ENCODE peak calls at places on chromosome 7, in five cellular contexts. One of them, this sample, is unnamed.

GRCh38 chr7:47227762-47228177 is 354.1 kb downstream of the TNS3 start:
- DNase-seq in astrocyte: peak; percentile 80
- DNase-seq in sigmoid colon: no peak
- DNase-seq in IMR-90: peak; percentile 79
- DNase-seq in right atrium auricular region: no peak
- DNase-seq in this sample: peak; percentile 83

GRCh38 chr7:155097338-155097737 is 27.2 kb downstream of the HTR5A start:
- DNase-seq in IMR-90: no peak
- DNase-seq in astrocyte: no peak
- DNase-seq in right atrium auricular region: no peak
- DNase-seq in sigmoid colon: no peak
- DNase-seq in this sample: no peak

GRCh38 chr7:85191383-85191782 is 4.5 kb upstream of the SEMA3D start:
- DNase-seq in sigmoid colon: no peak
- DNase-seq in IMR-90: peak; percentile 13
- DNase-seq in astrocyte: peak; percentile 21
- DNase-seq in right atrium auricular region: no peak
- DNase-seq in this sample: no peak

GRCh38 chr7:131183611-131184119 is 144.0 kb upstream of the MKLN1 start:
- DNase-seq in sigmoid colon: no peak
- DNase-seq in astrocyte: no peak
- DNase-seq in IMR-90: peak; percentile 15
- DNase-seq in right atrium auricular region: no peak
- DNase-seq in this sample: no peak

GRCh38 chr7:20432071-20432470 is 101.4 kb downstream of the ITGB8 start:
- DNase-seq in astrocyte: no peak
- DNase-seq in IMR-90: no peak
- DNase-seq in right atrium auricular region: no peak
- DNase-seq in sigmoid colon: no peak
- DNase-seq in this sample: no peak

GRCh38 chr7:17142831-17143541 is 155.5 kb upstream of the AHR start:
- DNase-seq in sigmoid colon: no peak
- DNase-seq in astrocyte: peak; percentile 3
- DNase-seq in right atrium auricular region: no peak
- DNase-seq in IMR-90: peak; percentile 33
- DNase-seq in this sample: no peak

GRCh38 chr7:44149571-44150465 is 8.7 kb upstream of the MYL7 start:
- DNase-seq in right atrium auricular region: no peak
- DNase-seq in astrocyte: no peak
- DNase-seq in sigmoid colon: peak; percentile 34
- DNase-seq in IMR-90: peak; percentile 30
- DNase-seq in this sample: no peak

GRCh38 chr7:76337147-76337546 is 21.6 kb downstream of the YWHAG start:
- DNase-seq in right atrium auricular region: no peak
- DNase-seq in IMR-90: no peak
- DNase-seq in astrocyte: no peak
- DNase-seq in sigmoid colon: no peak
- DNase-seq in this sample: no peak

GRCh38 chr7:100169147-100169850 is 882 bp upstream of the GAL3ST4 start:
- DNase-seq in astrocyte: no peak
- DNase-seq in sigmoid colon: no peak
- DNase-seq in IMR-90: no peak
- DNase-seq in right atrium auricular region: no peak
- DNase-seq in this sample: no peak

GRCh38 chr7:3859436-3859835 is 558.4 kb downstream of the SDK1 start:
- DNase-seq in sigmoid colon: no peak
- DNase-seq in right atrium auricular region: no peak
- DNase-seq in astrocyte: no peak
- DNase-seq in IMR-90: no peak
- DNase-seq in this sample: no peak

GRCh38 chr7:96694082-96694481 is 15.6 kb downstream of the SEM1 start:
- DNase-seq in right atrium auricular region: no peak
- DNase-seq in IMR-90: no peak
- DNase-seq in sigmoid colon: no peak
- DNase-seq in astrocyte: no peak
- DNase-seq in this sample: no peak

GRCh38 chr7:71601840-71602239 is 469.9 kb downstream of the GALNT17 start:
- DNase-seq in IMR-90: no peak
- DNase-seq in right atrium auricular region: no peak
- DNase-seq in astrocyte: no peak
- DNase-seq in sigmoid colon: no peak
- DNase-seq in this sample: no peak

GRCh38 chr7:50308301-50309129 is 4.0 kb downstream of the IKZF1 start:
- DNase-seq in sigmoid colon: peak; percentile 54
- DNase-seq in right atrium auricular region: no peak
- DNase-seq in IMR-90: no peak
- DNase-seq in astrocyte: no peak
- DNase-seq in this sample: no peak

GRCh38 chr7:93092757-93093370 is 24.9 kb downstream of the SAMD9 start:
- DNase-seq in IMR-90: peak; percentile 71
- DNase-seq in astrocyte: peak; percentile 33
- DNase-seq in sigmoid colon: no peak
- DNase-seq in right atrium auricular region: no peak
- DNase-seq in this sample: no peak

GRCh38 chr7:103532955-103533354 is 86.9 kb upstream of the SLC26A5 start:
- DNase-seq in sigmoid colon: no peak
- DNase-seq in IMR-90: no peak
- DNase-seq in right atrium auricular region: no peak
- DNase-seq in astrocyte: no peak
- DNase-seq in this sample: no peak

GRCh38 chr7:78435355-78435754 is 636.8 kb downstream of the PHTF2 start:
- DNase-seq in IMR-90: no peak
- DNase-seq in sigmoid colon: no peak
- DNase-seq in astrocyte: no peak
- DNase-seq in right atrium auricular region: no peak
- DNase-seq in this sample: no peak

GRCh38 chr7:100680589-100681271 is 7.2 kb downstream of the GNB2 start:
- DNase-seq in astrocyte: no peak
- DNase-seq in right atrium auricular region: no peak
- DNase-seq in sigmoid colon: peak; percentile 70
- DNase-seq in IMR-90: no peak
- DNase-seq in this sample: no peak

GRCh38 chr7:94656925-94657731 is 1.2 kb upstream of the SGCE start:
- DNase-seq in IMR-90: peak; percentile 40
- DNase-seq in right atrium auricular region: no peak
- DNase-seq in astrocyte: peak; percentile 26
- DNase-seq in sigmoid colon: no peak
- DNase-seq in this sample: no peak

GRCh38 chr7:51456471-51457060 is 140.0 kb upstream of the COBL start:
- DNase-seq in right atrium auricular region: no peak
- DNase-seq in astrocyte: no peak
- DNase-seq in IMR-90: no peak
- DNase-seq in sigmoid colon: no peak
- DNase-seq in this sample: no peak

GRCh38 chr7:139522830-139523198 is 671 bp upstream of the CLEC2L start:
- DNase-seq in astrocyte: no peak
- DNase-seq in sigmoid colon: no peak
- DNase-seq in IMR-90: no peak
- DNase-seq in right atrium auricular region: no peak
- DNase-seq in this sample: no peak

GRCh38 chr7:139525239-139525638 is 1.8 kb downstream of the CLEC2L start:
- DNase-seq in right atrium auricular region: no peak
- DNase-seq in IMR-90: no peak
- DNase-seq in astrocyte: no peak
- DNase-seq in sigmoid colon: no peak
- DNase-seq in this sample: no peak

GRCh38 chr7:139525750-139526149 is 2.3 kb downstream of the CLEC2L start:
- DNase-seq in sigmoid colon: no peak
- DNase-seq in astrocyte: no peak
- DNase-seq in IMR-90: no peak
- DNase-seq in right atrium auricular region: no peak
- DNase-seq in this sample: no peak

GRCh38 chr7:139523199-139523941 is at the start of gene CLEC2L:
- DNase-seq in astrocyte: no peak
- DNase-seq in IMR-90: no peak
- DNase-seq in right atrium auricular region: no peak
- DNase-seq in sigmoid colon: no peak
- DNase-seq in this sample: peak; percentile 30

DNA sequence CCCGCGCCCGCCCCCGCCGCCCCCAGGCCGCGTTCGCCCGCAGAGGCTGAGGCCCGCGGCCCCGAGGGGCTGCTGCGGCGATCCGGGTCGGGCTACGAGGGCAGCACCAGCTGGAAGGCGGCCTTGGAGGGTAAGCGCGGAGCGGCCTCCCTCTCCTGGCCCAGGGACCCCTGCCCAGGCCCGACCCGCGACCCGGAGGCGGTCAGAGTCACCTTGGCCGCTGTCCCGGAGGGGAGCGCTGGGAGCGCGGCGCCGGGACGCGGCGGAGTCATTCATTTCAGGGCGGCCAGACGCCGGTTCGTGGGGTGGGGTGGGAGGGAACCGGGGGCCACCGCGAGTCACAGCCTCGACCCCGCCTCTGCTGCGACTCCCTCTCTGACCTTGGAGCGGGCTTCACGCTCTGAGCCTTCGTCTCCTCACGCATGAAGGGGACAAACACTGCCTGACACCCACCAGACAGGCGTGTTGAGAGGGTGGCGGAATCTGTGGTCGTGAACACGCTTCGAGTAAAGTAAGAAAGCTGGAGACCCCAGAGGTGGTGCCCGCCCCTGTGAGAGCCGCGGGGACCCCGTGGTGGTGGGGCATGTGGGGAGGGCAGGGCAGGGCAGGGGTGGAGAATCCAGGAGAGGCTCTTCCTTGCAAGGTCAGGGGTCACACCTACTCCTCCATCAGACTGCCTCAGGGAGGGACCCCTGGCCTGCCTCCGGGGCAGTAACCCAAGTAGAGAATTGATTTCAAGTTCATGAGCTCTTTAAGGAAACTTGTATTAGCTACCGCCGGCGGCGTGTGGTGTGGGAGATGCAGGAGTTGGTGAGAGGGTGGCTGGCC is 717 bp downstream of the CLEC2L start:
- DNase-seq in astrocyte: no peak
- DNase-seq in sigmoid colon: no peak
- DNase-seq in right atrium auricular region: no peak
- DNase-seq in IMR-90: no peak
- DNase-seq in this sample: no peak
- H3K4me3 ChIP-seq in astrocyte: no peak overlapping the region
- H3K4me3 ChIP-seq in sigmoid colon: no peak overlapping the region
- H3K4me3 ChIP-seq in right atrium auricular region: peak overlapping the region; percentile 27
- H3K4me3 ChIP-seq in IMR-90: no peak overlapping the region
- H3K4me3 ChIP-seq in this sample: no peak overlapping the region

GRCh38 chr7:159061674-159062212 is 82.9 kb downstream of the VIPR2 start:
- DNase-seq in astrocyte: no peak
- DNase-seq in IMR-90: no peak
- DNase-seq in right atrium auricular region: no peak
- DNase-seq in sigmoid colon: no peak
- DNase-seq in this sample: peak; percentile 60

GRCh38 chr7:159064121-159064815 is 80.4 kb downstream of the VIPR2 start:
- DNase-seq in sigmoid colon: no peak
- DNase-seq in right atrium auricular region: no peak
- DNase-seq in IMR-90: no peak
- DNase-seq in astrocyte: no peak
- DNase-seq in this sample: no peak

GRCh38 chr7:159063046-159063840 is 81.4 kb downstream of the VIPR2 start:
- DNase-seq in right atrium auricular region: no peak
- DNase-seq in IMR-90: no peak
- DNase-seq in astrocyte: no peak
- DNase-seq in sigmoid colon: no peak
- DNase-seq in this sample: no peak

GRCh38 chr7:159061209-159061608 is 83.5 kb downstream of the VIPR2 start:
- DNase-seq in IMR-90: no peak
- DNase-seq in sigmoid colon: no peak
- DNase-seq in right atrium auricular region: no peak
- DNase-seq in astrocyte: no peak
- DNase-seq in this sample: no peak

GRCh38 chr7:159062596-159062995 is 82.1 kb downstream of the VIPR2 start:
- DNase-seq in sigmoid colon: no peak
- DNase-seq in IMR-90: no peak
- DNase-seq in right atrium auricular region: no peak
- DNase-seq in astrocyte: no peak
- DNase-seq in this sample: no peak
- H3K9me3 ChIP-seq in sigmoid colon: no peaks in the 10 kb centered on the region
- H3K9me3 ChIP-seq in IMR-90: peaks cover 31% of the 10 kb centered on the region
- H3K9me3 ChIP-seq in right atrium auricular region: no peaks in the 10 kb centered on the region
- H3K9me3 ChIP-seq in astrocyte: peaks cover 8% of the 10 kb centered on the region
- H3K9me3 ChIP-seq in this sample: no peaks in the 10 kb centered on the region

DNA sequence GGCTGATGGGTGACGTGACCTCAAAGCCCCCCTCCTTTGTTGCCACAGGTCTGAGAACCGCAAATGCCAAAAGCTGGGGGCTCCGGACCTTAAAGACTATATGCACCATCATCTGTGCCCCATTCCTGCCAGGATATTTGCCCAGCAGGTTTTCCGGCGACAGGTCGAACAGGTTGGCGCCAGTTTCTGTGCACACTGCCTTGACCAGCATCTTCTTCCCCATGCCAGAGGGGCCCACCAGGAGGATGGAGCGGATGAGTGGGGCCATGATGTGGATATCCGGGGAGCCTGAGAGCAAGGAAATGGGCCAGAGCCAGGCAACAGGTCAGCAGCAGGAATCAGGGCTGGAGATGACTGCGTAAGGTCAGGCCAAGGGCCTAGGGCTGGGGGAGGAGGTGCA is 6.2 kb upstream of the ASB10 start:
- DNase-seq in right atrium auricular region: no peak
- DNase-seq in IMR-90: no peak
- DNase-seq in astrocyte: no peak
- DNase-seq in sigmoid colon: no peak
- DNase-seq in this sample: no peak
- H3K27me3 ChIP-seq in right atrium auricular region: no peaks in the 10 kb centered on the region
- H3K27me3 ChIP-seq in IMR-90: peaks cover 89% of the 10 kb centered on the region
- H3K27me3 ChIP-seq in astrocyte: peaks cover 29% of the 10 kb centered on the region
- H3K27me3 ChIP-seq in sigmoid colon: peaks cover 7% of the 10 kb centered on the region
- H3K27me3 ChIP-seq in this sample: no peaks in the 10 kb centered on the region

GRCh38 chr7:157556339-157556944 is 219.6 kb downstream of the DNAJB6 start:
- DNase-seq in sigmoid colon: no peak
- DNase-seq in astrocyte: no peak
- DNase-seq in right atrium auricular region: no peak
- DNase-seq in IMR-90: no peak
- DNase-seq in this sample: no peak
- H3K4me3 ChIP-seq in sigmoid colon: no peak overlapping the region
- H3K4me3 ChIP-seq in astrocyte: no peak overlapping the region
- H3K4me3 ChIP-seq in right atrium auricular region: no peak overlapping the region
- H3K4me3 ChIP-seq in IMR-90: no peak overlapping the region
- H3K4me3 ChIP-seq in this sample: no peak overlapping the region

DNA sequence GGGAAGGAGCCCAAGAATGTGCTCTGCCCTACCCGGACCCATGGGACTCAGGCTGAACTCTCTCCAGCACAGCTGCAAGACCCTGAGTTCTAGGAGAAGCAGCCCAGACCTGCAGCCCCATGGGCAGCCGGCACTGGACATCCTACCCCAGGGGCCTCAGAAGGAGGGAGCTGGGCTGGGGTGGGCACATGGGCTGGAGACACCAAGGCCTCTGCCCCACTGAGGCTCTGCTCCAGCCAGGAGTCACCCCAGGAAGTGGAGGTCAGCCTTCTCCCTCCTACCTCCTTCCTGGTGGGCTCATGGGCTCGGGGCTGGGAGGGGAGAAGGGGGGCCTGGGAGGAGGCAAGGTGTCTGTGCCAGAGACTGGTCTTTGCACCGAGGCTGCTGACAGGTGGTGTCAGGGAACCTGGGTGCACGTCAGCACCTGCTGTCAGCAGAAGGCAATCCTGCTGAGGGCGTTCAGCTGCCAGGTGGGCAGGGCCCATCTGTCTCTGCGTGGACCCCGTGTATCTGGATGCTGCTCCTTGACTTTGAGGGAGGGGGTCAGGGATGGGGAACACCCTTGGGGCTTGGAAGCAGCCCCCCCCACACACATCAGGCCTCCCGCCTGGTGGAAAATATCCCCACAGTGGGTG is 95.2 kb downstream of the PDGFA start:
- DNase-seq in right atrium auricular region: no peak
- DNase-seq in IMR-90: no peak
- DNase-seq in sigmoid colon: no peak
- DNase-seq in astrocyte: no peak
- DNase-seq in this sample: no peak
- H3K9me3 ChIP-seq in right atrium auricular region: no peaks in the 10 kb centered on the region
- H3K9me3 ChIP-seq in IMR-90: peaks cover 3% of the 10 kb centered on the region
- H3K9me3 ChIP-seq in sigmoid colon: no peaks in the 10 kb centered on the region
- H3K9me3 ChIP-seq in astrocyte: no peaks in the 10 kb centered on the region
- H3K9me3 ChIP-seq in this sample: no peaks in the 10 kb centered on the region

GRCh38 chr7:30697716-30698460 is 15.6 kb upstream of the CRHR2 start:
- DNase-seq in sigmoid colon: no peak
- DNase-seq in IMR-90: no peak
- DNase-seq in right atrium auricular region: no peak
- DNase-seq in astrocyte: no peak
- DNase-seq in this sample: no peak
- H3K27me3 ChIP-seq in sigmoid colon: no peaks in the 10 kb centered on the region
- H3K27me3 ChIP-seq in IMR-90: peaks cover 51% of the 10 kb centered on the region
- H3K27me3 ChIP-seq in right atrium auricular region: no peaks in the 10 kb centered on the region
- H3K27me3 ChIP-seq in astrocyte: peaks cover 7% of the 10 kb centered on the region
- H3K27me3 ChIP-seq in this sample: no peaks in the 10 kb centered on the region

This sample was measured in MG63.